ENCODE peak calls at places on chromosomes 7 and 10, in eight cellular contexts. C, Q, V, L, P, O, F and G are unnamed samples.

GRCh38 chr10:89165923-89166322 is 41.2 kb downstream of the CH25H start:
- DNase-seq in C (no peak), Q (no peak), V (no peak), L (peak; percentile 17), P (no peak), O (peak; percentile 89), F (peak; percentile 22), G (no peak)

GRCh38 chr10:117175215-117175900 is 21.9 kb upstream of the KCNK18 start:
- DNase-seq in C (no peak), Q (no peak), V (no peak), L (peak; percentile 19), P (no peak), O (no peak), F (no peak), G (no peak)

GRCh38 chr10:129602938-129603520 is 136.0 kb downstream of the MGMT start:
- DNase-seq in C (no peak), Q (no peak), V (no peak), L (no peak), P (no peak), O (no peak), F (no peak), G (no peak)

GRCh38 chr10:72164617-72165016 is 51.2 kb upstream of the ANAPC16 start:
- DNase-seq in C (no peak), Q (peak; percentile 46), V (no peak), L (no peak), P (no peak), O (no peak), F (no peak), G (no peak)

GRCh38 chr7:6306471-6306870 is 34.0 kb upstream of the CYTH3 start:
- DNase-seq in C (no peak), Q (no peak), V (no peak), L (peak; percentile 76), P (no peak), O (peak; percentile 44), F (peak; percentile 91), G (no peak)

GRCh38 chr10:61565819-61566560 is 96.7 kb upstream of the CABCOCO1 start:
- DNase-seq in C (no peak), Q (no peak), V (no peak), L (no peak), P (no peak), O (no peak), F (no peak), G (no peak)

GRCh38 chr7:115618676-115619075 is 411.9 kb downstream of the TFEC start:
- DNase-seq in C (no peak), Q (no peak), V (no peak), L (peak; percentile 56), P (no peak), O (peak; percentile 74), F (peak; percentile 66), G (no peak)

GRCh38 chr10:29839826-29840515 is 205.2 kb upstream of the SVIL start:
- DNase-seq in C (no peak), Q (no peak), V (peak; percentile 65), L (no peak), P (no peak), O (no peak), F (no peak), G (no peak)

GRCh38 chr7:29278362-29279070 is 83.9 kb downstream of the CHN2 start:
- DNase-seq in C (peak; percentile 91), Q (peak; percentile 65), V (no peak), L (no peak), P (no peak), O (no peak), F (no peak), G (no peak)

GRCh38 chr7:102320181-102320580 is 33.5 kb downstream of the SH2B2 start:
- DNase-seq in C (no peak), Q (no peak), V (no peak), L (no peak), P (no peak), O (no peak), F (no peak), G (no peak)

GRCh38 chr7:155821851-155822250 is 9.6 kb upstream of the SHH start:
- DNase-seq in C (no peak), Q (no peak), V (no peak), L (no peak), P (no peak), O (no peak), F (no peak), G (no peak)

GRCh38 chr10:58952747-58953466 is 223.5 kb upstream of the PHYHIPL start:
- DNase-seq in C (peak; percentile 71), Q (no peak), V (no peak), L (peak; percentile 33), P (peak; percentile 43), O (peak; percentile 65), F (peak; percentile 61), G (no peak)

GRCh38 chr10:78000956-78001472 is 28.3 kb downstream of the POLR3A start:
- DNase-seq in C (no peak), Q (no peak), V (no peak), L (no peak), P (no peak), O (no peak), F (no peak), G (no peak)

GRCh38 chr10:119608316-119609155 is 11.8 kb upstream of the TIAL1 start:
- DNase-seq in C (peak; percentile 59), Q (peak; percentile 27), V (peak; percentile 42), L (peak; percentile 33), P (no peak), O (peak; percentile 27), F (peak; percentile 35), G (no peak)

GRCh38 chr7:66696774-66697191 is 43.8 kb upstream of the RABGEF1 start:
- DNase-seq in C (no peak), Q (no peak), V (no peak), L (peak; percentile 32), P (no peak), O (peak; percentile 68), F (peak; percentile 21), G (no peak)

GRCh38 chr7:7414776-7415603 is 120.7 kb downstream of the COL28A1 start:
- DNase-seq in C (no peak), Q (no peak), V (no peak), L (no peak), P (no peak), O (no peak), F (no peak), G (no peak)

GRCh38 chr10:75115137-75115536 is 3.7 kb downstream of the SAMD8 start:
- DNase-seq in C (no peak), Q (no peak), V (no peak), L (no peak), P (no peak), O (peak; percentile 67), F (no peak), G (no peak)

GRCh38 chr10:18109471-18109870 is 30.8 kb upstream of the CACNB2 start:
- DNase-seq in C (no peak), Q (no peak), V (no peak), L (no peak), P (no peak), O (no peak), F (no peak), G (no peak)

GRCh38 chr10:68560201-68560915 is at the start of gene TET1:
- DNase-seq in C (peak; percentile 42), Q (peak; percentile 51), V (peak; percentile 94), L (peak; percentile 46), P (no peak), O (peak; percentile 64), F (peak; percentile 71), G (no peak)

GRCh38 chr10:28094121-28094520 is 95.2 kb upstream of the ODAD2 start:
- DNase-seq in C (no peak), Q (no peak), V (no peak), L (no peak), P (no peak), O (no peak), F (no peak), G (no peak)

GRCh38 chr10:13759167-13759566 is 172.4 kb downstream of the PRPF18 start:
- DNase-seq in C (no peak), Q (no peak), V (peak; percentile 88), L (no peak), P (no peak), O (no peak), F (no peak), G (no peak)

GRCh38 chr7:4873071-4873944 is 10.2 kb downstream of the RADIL start:
- DNase-seq in C (no peak), Q (no peak), V (no peak), L (no peak), P (no peak), O (no peak), F (no peak), G (no peak)

GRCh38 chr10:7606977-7607404 is 59.8 kb downstream of the ITIH5 start:
- DNase-seq in C (no peak), Q (no peak), V (peak; percentile 81), L (no peak), P (peak; percentile 21), O (peak; percentile 18), F (no peak), G (no peak)